ENCODE peak calls at places on chromosomes 7 and 10, in nine cellular contexts. One of them, this sample, is unnamed.

GRCh38 chr10:8035641-8036520 is 18.6 kb upstream of the GATA3 start:
- DNase-seq in adrenal gland: no peak
- DNase-seq in aorta: peak
- DNase-seq in fibroblast of mammary gland: no peak
- DNase-seq in dorsolateral prefrontal cortex: no peak
- DNase-seq in CD4-positive, alpha-beta memory T cell: no peak
- DNase-seq in upper lobe of left lung: peak
- DNase-seq in transverse colon: no peak
- DNase-seq in sigmoid colon: no peak
- DNase-seq in this sample: no peak

GRCh38 chr10:57262908-57263307 is 901.8 kb upstream of the ZWINT start:
- DNase-seq in fibroblast of mammary gland: no peak
- DNase-seq in upper lobe of left lung: no peak
- DNase-seq in adrenal gland: no peak
- DNase-seq in dorsolateral prefrontal cortex: no peak
- DNase-seq in transverse colon: no peak
- DNase-seq in sigmoid colon: no peak
- DNase-seq in CD4-positive, alpha-beta memory T cell: no peak
- DNase-seq in aorta: no peak
- DNase-seq in this sample: no peak

GRCh38 chr7:46494441-46494840 is 573.4 kb upstream of the IGFBP3 start:
- DNase-seq in adrenal gland: no peak
- DNase-seq in upper lobe of left lung: no peak
- DNase-seq in fibroblast of mammary gland: no peak
- DNase-seq in CD4-positive, alpha-beta memory T cell: no peak
- DNase-seq in aorta: no peak
- DNase-seq in sigmoid colon: no peak
- DNase-seq in transverse colon: no peak
- DNase-seq in dorsolateral prefrontal cortex: no peak
- DNase-seq in this sample: no peak

GRCh38 chr7:47453093-47454056 is 128.5 kb downstream of the TNS3 start:
- DNase-seq in adrenal gland: peak
- DNase-seq in aorta: peak
- DNase-seq in sigmoid colon: peak
- DNase-seq in dorsolateral prefrontal cortex: no peak
- DNase-seq in transverse colon: peak
- DNase-seq in CD4-positive, alpha-beta memory T cell: no peak
- DNase-seq in upper lobe of left lung: peak
- DNase-seq in fibroblast of mammary gland: peak
- DNase-seq in this sample: peak

GRCh38 chr10:7397049-7397448 is 13.8 kb downstream of the SFMBT2 start:
- DNase-seq in transverse colon: no peak
- DNase-seq in dorsolateral prefrontal cortex: no peak
- DNase-seq in sigmoid colon: no peak
- DNase-seq in adrenal gland: no peak
- DNase-seq in fibroblast of mammary gland: peak
- DNase-seq in upper lobe of left lung: no peak
- DNase-seq in CD4-positive, alpha-beta memory T cell: no peak
- DNase-seq in aorta: no peak
- DNase-seq in this sample: no peak

GRCh38 chr7:5173490-5173889 is 16.5 kb upstream of the WIPI2 start:
- DNase-seq in dorsolateral prefrontal cortex: no peak
- DNase-seq in fibroblast of mammary gland: no peak
- DNase-seq in upper lobe of left lung: no peak
- DNase-seq in sigmoid colon: no peak
- DNase-seq in adrenal gland: no peak
- DNase-seq in transverse colon: no peak
- DNase-seq in aorta: no peak
- DNase-seq in CD4-positive, alpha-beta memory T cell: no peak
- DNase-seq in this sample: no peak

GRCh38 chr10:101660268-101660667 is 34.7 kb downstream of the FBXW4 start:
- DNase-seq in transverse colon: no peak
- DNase-seq in aorta: no peak
- DNase-seq in upper lobe of left lung: no peak
- DNase-seq in CD4-positive, alpha-beta memory T cell: no peak
- DNase-seq in fibroblast of mammary gland: no peak
- DNase-seq in dorsolateral prefrontal cortex: no peak
- DNase-seq in sigmoid colon: no peak
- DNase-seq in adrenal gland: no peak
- DNase-seq in this sample: no peak

GRCh38 chr7:50399635-50400034 is 50.5 kb downstream of the FIGNL1 start:
- DNase-seq in adrenal gland: no peak
- DNase-seq in aorta: no peak
- DNase-seq in transverse colon: no peak
- DNase-seq in CD4-positive, alpha-beta memory T cell: no peak
- DNase-seq in dorsolateral prefrontal cortex: no peak
- DNase-seq in upper lobe of left lung: peak
- DNase-seq in sigmoid colon: no peak
- DNase-seq in fibroblast of mammary gland: no peak
- DNase-seq in this sample: no peak

GRCh38 chr7:33261585-33261984 is 132.2 kb downstream of the BBS9 start:
- DNase-seq in transverse colon: no peak
- DNase-seq in dorsolateral prefrontal cortex: no peak
- DNase-seq in CD4-positive, alpha-beta memory T cell: no peak
- DNase-seq in fibroblast of mammary gland: peak
- DNase-seq in upper lobe of left lung: no peak
- DNase-seq in aorta: no peak
- DNase-seq in adrenal gland: no peak
- DNase-seq in sigmoid colon: no peak
- DNase-seq in this sample: peak

GRCh38 chr10:122033224-122033926 is 44.4 kb downstream of the TACC2 start:
- DNase-seq in transverse colon: peak
- DNase-seq in aorta: no peak
- DNase-seq in fibroblast of mammary gland: no peak
- DNase-seq in upper lobe of left lung: no peak
- DNase-seq in sigmoid colon: no peak
- DNase-seq in dorsolateral prefrontal cortex: no peak
- DNase-seq in CD4-positive, alpha-beta memory T cell: no peak
- DNase-seq in adrenal gland: no peak
- DNase-seq in this sample: no peak

GRCh38 chr7:77327932-77328628 is 88.1 kb downstream of the GSAP start:
- DNase-seq in aorta: no peak
- DNase-seq in fibroblast of mammary gland: no peak
- DNase-seq in sigmoid colon: peak
- DNase-seq in upper lobe of left lung: no peak
- DNase-seq in transverse colon: no peak
- DNase-seq in CD4-positive, alpha-beta memory T cell: peak
- DNase-seq in dorsolateral prefrontal cortex: no peak
- DNase-seq in adrenal gland: no peak
- DNase-seq in this sample: peak

GRCh38 chr7:44294325-44295069 is 30.9 kb downstream of the CAMK2B start:
- DNase-seq in dorsolateral prefrontal cortex: no peak
- DNase-seq in adrenal gland: no peak
- DNase-seq in aorta: peak
- DNase-seq in fibroblast of mammary gland: no peak
- DNase-seq in upper lobe of left lung: no peak
- DNase-seq in CD4-positive, alpha-beta memory T cell: no peak
- DNase-seq in transverse colon: peak
- DNase-seq in sigmoid colon: peak
- DNase-seq in this sample: no peak

GRCh38 chr7:30472771-30473392 is 5.7 kb downstream of the NOD1 start:
- DNase-seq in adrenal gland: no peak
- DNase-seq in transverse colon: no peak
- DNase-seq in upper lobe of left lung: no peak
- DNase-seq in fibroblast of mammary gland: peak
- DNase-seq in sigmoid colon: peak
- DNase-seq in dorsolateral prefrontal cortex: no peak
- DNase-seq in aorta: no peak
- DNase-seq in CD4-positive, alpha-beta memory T cell: no peak
- DNase-seq in this sample: peak

GRCh38 chr10:27746364-27747095 is 911 bp upstream of the MKX start:
- DNase-seq in upper lobe of left lung: peak
- DNase-seq in CD4-positive, alpha-beta memory T cell: peak
- DNase-seq in adrenal gland: no peak
- DNase-seq in aorta: no peak
- DNase-seq in transverse colon: no peak
- DNase-seq in dorsolateral prefrontal cortex: no peak
- DNase-seq in sigmoid colon: no peak
- DNase-seq in fibroblast of mammary gland: no peak
- DNase-seq in this sample: no peak

GRCh38 chr10:59175538-59176240 is 754 bp upstream of the PHYHIPL start:
- DNase-seq in adrenal gland: peak
- DNase-seq in aorta: peak
- DNase-seq in sigmoid colon: no peak
- DNase-seq in dorsolateral prefrontal cortex: peak
- DNase-seq in CD4-positive, alpha-beta memory T cell: no peak
- DNase-seq in fibroblast of mammary gland: no peak
- DNase-seq in upper lobe of left lung: no peak
- DNase-seq in transverse colon: no peak
- DNase-seq in this sample: no peak

GRCh38 chr7:65438593-65438992 is 64.9 kb downstream of the ZNF92 start:
- DNase-seq in dorsolateral prefrontal cortex: no peak
- DNase-seq in adrenal gland: peak
- DNase-seq in sigmoid colon: no peak
- DNase-seq in CD4-positive, alpha-beta memory T cell: no peak
- DNase-seq in upper lobe of left lung: no peak
- DNase-seq in transverse colon: no peak
- DNase-seq in fibroblast of mammary gland: peak
- DNase-seq in aorta: no peak
- DNase-seq in this sample: peak

GRCh38 chr7:14420768-14421167 is 431.3 kb upstream of the ETV1 start:
- DNase-seq in CD4-positive, alpha-beta memory T cell: no peak
- DNase-seq in upper lobe of left lung: no peak
- DNase-seq in transverse colon: no peak
- DNase-seq in adrenal gland: no peak
- DNase-seq in dorsolateral prefrontal cortex: no peak
- DNase-seq in fibroblast of mammary gland: no peak
- DNase-seq in aorta: peak
- DNase-seq in sigmoid colon: no peak
- DNase-seq in this sample: no peak
- H3K4me3 ChIP-seq in CD4-positive, alpha-beta memory T cell: no peak
- H3K4me3 ChIP-seq in upper lobe of left lung: no peak
- H3K4me3 ChIP-seq in transverse colon: no peak
- H3K4me3 ChIP-seq in adrenal gland: no peak
- H3K4me3 ChIP-seq in dorsolateral prefrontal cortex: no peak
- H3K4me3 ChIP-seq in fibroblast of mammary gland: no peak
- H3K4me3 ChIP-seq in aorta: no peak
- H3K4me3 ChIP-seq in sigmoid colon: no peak
- H3K4me3 ChIP-seq in this sample: no peak

DNA sequence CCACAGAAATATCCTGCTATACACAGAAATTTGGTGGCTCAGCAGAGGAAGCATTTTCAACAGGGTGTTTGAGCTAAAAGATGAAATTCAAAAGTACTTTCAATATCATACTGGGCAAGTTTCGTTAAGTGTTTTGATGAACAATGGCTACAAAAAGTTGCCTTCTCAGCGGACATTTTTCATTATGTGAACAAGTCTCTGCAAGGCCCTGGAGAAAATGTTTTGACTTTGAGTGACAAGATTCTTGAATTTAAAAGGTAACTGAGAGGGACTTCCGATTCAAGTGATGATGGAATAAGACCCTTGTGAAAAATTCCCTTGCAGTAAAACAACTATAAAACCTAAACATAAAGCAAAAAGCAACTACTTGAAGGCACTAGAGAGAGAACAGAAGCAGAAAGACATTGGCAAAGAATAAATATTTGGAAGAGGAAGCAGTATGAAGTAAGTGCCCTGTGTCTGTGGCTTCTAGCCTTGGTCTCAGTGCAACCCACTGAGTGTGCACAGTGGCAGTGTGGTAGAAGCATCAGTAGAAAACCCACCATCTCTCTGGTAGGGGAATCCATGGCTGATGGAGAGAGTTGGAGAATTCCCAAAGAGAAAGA is 62.5 kb upstream of the NAMPT start:
- DNase-seq in CD4-positive, alpha-beta memory T cell: no peak
- DNase-seq in dorsolateral prefrontal cortex: no peak
- DNase-seq in fibroblast of mammary gland: no peak
- DNase-seq in sigmoid colon: no peak
- DNase-seq in adrenal gland: no peak
- DNase-seq in aorta: no peak
- DNase-seq in transverse colon: no peak
- DNase-seq in upper lobe of left lung: no peak
- DNase-seq in this sample: no peak
- H3K4me3 ChIP-seq in CD4-positive, alpha-beta memory T cell: no peak
- H3K4me3 ChIP-seq in dorsolateral prefrontal cortex: no peak
- H3K4me3 ChIP-seq in fibroblast of mammary gland: no peak
- H3K4me3 ChIP-seq in sigmoid colon: no peak
- H3K4me3 ChIP-seq in adrenal gland: no peak
- H3K4me3 ChIP-seq in aorta: no peak
- H3K4me3 ChIP-seq in transverse colon: no peak
- H3K4me3 ChIP-seq in upper lobe of left lung: no peak
- H3K4me3 ChIP-seq in this sample: no peak

GRCh38 chr10:123133511-123133910 is 2.3 kb upstream of the HMX3 start:
- DNase-seq in sigmoid colon: no peak
- DNase-seq in transverse colon: no peak
- DNase-seq in dorsolateral prefrontal cortex: no peak
- DNase-seq in aorta: no peak
- DNase-seq in upper lobe of left lung: peak
- DNase-seq in fibroblast of mammary gland: no peak
- DNase-seq in adrenal gland: no peak
- DNase-seq in CD4-positive, alpha-beta memory T cell: no peak
- DNase-seq in this sample: no peak
- H3K4me3 ChIP-seq in sigmoid colon: no peak
- H3K4me3 ChIP-seq in transverse colon: no peak
- H3K4me3 ChIP-seq in dorsolateral prefrontal cortex: peak
- H3K4me3 ChIP-seq in aorta: no peak
- H3K4me3 ChIP-seq in upper lobe of left lung: peak
- H3K4me3 ChIP-seq in fibroblast of mammary gland: no peak
- H3K4me3 ChIP-seq in adrenal gland: no peak
- H3K4me3 ChIP-seq in CD4-positive, alpha-beta memory T cell: no peak
- H3K4me3 ChIP-seq in this sample: peak

DNA sequence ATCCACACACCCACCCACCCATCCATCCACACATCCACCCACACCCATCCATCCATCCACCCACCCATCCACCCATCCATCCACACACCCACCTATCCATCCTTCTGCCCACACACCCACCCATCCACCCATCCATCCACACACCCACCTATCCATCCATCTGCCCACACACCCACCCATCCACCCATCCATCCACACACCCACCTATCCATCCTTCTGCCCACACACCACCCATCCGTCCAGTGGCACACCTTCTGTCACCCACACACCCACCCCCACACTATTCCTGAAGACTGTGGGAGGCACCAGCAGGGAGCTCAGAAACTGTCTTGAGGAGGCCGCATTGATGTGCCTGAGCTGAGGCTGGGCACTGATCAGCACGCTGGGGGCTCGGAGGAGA is 9.1 kb downstream of the TECPR1 start:
- DNase-seq in aorta: no peak
- DNase-seq in sigmoid colon: no peak
- DNase-seq in fibroblast of mammary gland: no peak
- DNase-seq in adrenal gland: no peak
- DNase-seq in transverse colon: no peak
- DNase-seq in CD4-positive, alpha-beta memory T cell: no peak
- DNase-seq in upper lobe of left lung: no peak
- DNase-seq in dorsolateral prefrontal cortex: no peak
- DNase-seq in this sample: no peak
- H3K4me3 ChIP-seq in aorta: no peak
- H3K4me3 ChIP-seq in sigmoid colon: no peak
- H3K4me3 ChIP-seq in fibroblast of mammary gland: no peak
- H3K4me3 ChIP-seq in adrenal gland: no peak
- H3K4me3 ChIP-seq in transverse colon: no peak
- H3K4me3 ChIP-seq in CD4-positive, alpha-beta memory T cell: no peak
- H3K4me3 ChIP-seq in upper lobe of left lung: no peak
- H3K4me3 ChIP-seq in dorsolateral prefrontal cortex: no peak
- H3K4me3 ChIP-seq in this sample: no peak